ENCODE peak calls at places on chromosomes 13 and 19, in ten cellular contexts. One of them, this sample, is unnamed.

GRCh38 chr19:7541828-7542443 is 6.4 kb downstream of the PNPLA6 start:
- DNase-seq in gastrocnemius medialis: no peak
- DNase-seq in CD4-positive, alpha-beta T cell: no peak
- DNase-seq in endodermal cell: no peak
- DNase-seq in mesothelial cell of epicardium: no peak
- DNase-seq in prostate gland: no peak
- DNase-seq in uterus: no peak
- DNase-seq in IMR-90: no peak
- DNase-seq in upper lobe of left lung: no peak
- DNase-seq in MCF 10A: no peak
- DNase-seq in this sample: no peak

GRCh38 chr13:24071423-24072075 is 89.0 kb upstream of the SPATA13 start:
- DNase-seq in CD4-positive, alpha-beta T cell: no peak
- DNase-seq in prostate gland: no peak
- DNase-seq in gastrocnemius medialis: no peak
- DNase-seq in IMR-90: peak
- DNase-seq in upper lobe of left lung: no peak
- DNase-seq in endodermal cell: peak
- DNase-seq in mesothelial cell of epicardium: no peak
- DNase-seq in uterus: peak
- DNase-seq in MCF 10A: peak
- DNase-seq in this sample: no peak

GRCh38 chr13:40217675-40218074 is 448.8 kb downstream of the FOXO1 start:
- DNase-seq in IMR-90: no peak
- DNase-seq in MCF 10A: no peak
- DNase-seq in gastrocnemius medialis: no peak
- DNase-seq in prostate gland: no peak
- DNase-seq in endodermal cell: no peak
- DNase-seq in upper lobe of left lung: no peak
- DNase-seq in mesothelial cell of epicardium: no peak
- DNase-seq in CD4-positive, alpha-beta T cell: no peak
- DNase-seq in uterus: no peak
- DNase-seq in this sample: no peak

GRCh38 chr13:95106562-95106961 is 194.7 kb downstream of the ABCC4 start:
- DNase-seq in mesothelial cell of epicardium: no peak
- DNase-seq in MCF 10A: no peak
- DNase-seq in gastrocnemius medialis: no peak
- DNase-seq in endodermal cell: no peak
- DNase-seq in uterus: no peak
- DNase-seq in CD4-positive, alpha-beta T cell: no peak
- DNase-seq in IMR-90: no peak
- DNase-seq in prostate gland: no peak
- DNase-seq in upper lobe of left lung: no peak
- DNase-seq in this sample: no peak

GRCh38 chr19:10611907-10612306 is 13.4 kb upstream of the SLC44A2 start:
- DNase-seq in endodermal cell: no peak
- DNase-seq in upper lobe of left lung: no peak
- DNase-seq in uterus: no peak
- DNase-seq in CD4-positive, alpha-beta T cell: no peak
- DNase-seq in prostate gland: no peak
- DNase-seq in IMR-90: no peak
- DNase-seq in mesothelial cell of epicardium: no peak
- DNase-seq in gastrocnemius medialis: no peak
- DNase-seq in MCF 10A: no peak
- DNase-seq in this sample: no peak

GRCh38 chr19:52370341-52370710 is 603 bp downstream of the ZNF880 start:
- DNase-seq in uterus: no peak
- DNase-seq in mesothelial cell of epicardium: no peak
- DNase-seq in endodermal cell: no peak
- DNase-seq in gastrocnemius medialis: no peak
- DNase-seq in CD4-positive, alpha-beta T cell: no peak
- DNase-seq in IMR-90: no peak
- DNase-seq in upper lobe of left lung: no peak
- DNase-seq in prostate gland: no peak
- DNase-seq in MCF 10A: no peak
- DNase-seq in this sample: no peak

GRCh38 chr13:112645327-112645914 is 44.4 kb upstream of the ATP11A start:
- DNase-seq in CD4-positive, alpha-beta T cell: no peak
- DNase-seq in uterus: no peak
- DNase-seq in gastrocnemius medialis: no peak
- DNase-seq in IMR-90: no peak
- DNase-seq in endodermal cell: no peak
- DNase-seq in upper lobe of left lung: peak
- DNase-seq in prostate gland: no peak
- DNase-seq in MCF 10A: no peak
- DNase-seq in mesothelial cell of epicardium: no peak
- DNase-seq in this sample: no peak

GRCh38 chr19:48799358-48800300 is 11.2 kb downstream of the BCAT2 start:
- DNase-seq in uterus: no peak
- DNase-seq in gastrocnemius medialis: no peak
- DNase-seq in upper lobe of left lung: peak
- DNase-seq in MCF 10A: no peak
- DNase-seq in mesothelial cell of epicardium: no peak
- DNase-seq in prostate gland: no peak
- DNase-seq in CD4-positive, alpha-beta T cell: no peak
- DNase-seq in endodermal cell: no peak
- DNase-seq in IMR-90: no peak
- DNase-seq in this sample: no peak

GRCh38 chr13:32080328-32080744 is 48.8 kb downstream of the FRY start:
- DNase-seq in gastrocnemius medialis: no peak
- DNase-seq in MCF 10A: no peak
- DNase-seq in prostate gland: no peak
- DNase-seq in mesothelial cell of epicardium: no peak
- DNase-seq in endodermal cell: no peak
- DNase-seq in upper lobe of left lung: no peak
- DNase-seq in IMR-90: no peak
- DNase-seq in uterus: no peak
- DNase-seq in CD4-positive, alpha-beta T cell: no peak
- DNase-seq in this sample: no peak

GRCh38 chr13:74246398-74246975 is 112.3 kb upstream of the KLF12 start:
- DNase-seq in mesothelial cell of epicardium: no peak
- DNase-seq in CD4-positive, alpha-beta T cell: peak
- DNase-seq in gastrocnemius medialis: no peak
- DNase-seq in uterus: no peak
- DNase-seq in endodermal cell: no peak
- DNase-seq in prostate gland: no peak
- DNase-seq in IMR-90: peak
- DNase-seq in MCF 10A: no peak
- DNase-seq in upper lobe of left lung: no peak
- DNase-seq in this sample: peak

GRCh38 chr19:4386038-4386782 is 14.1 kb downstream of the SH3GL1 start:
- DNase-seq in CD4-positive, alpha-beta T cell: no peak
- DNase-seq in uterus: no peak
- DNase-seq in IMR-90: peak
- DNase-seq in MCF 10A: no peak
- DNase-seq in endodermal cell: no peak
- DNase-seq in upper lobe of left lung: no peak
- DNase-seq in gastrocnemius medialis: no peak
- DNase-seq in prostate gland: no peak
- DNase-seq in mesothelial cell of epicardium: no peak
- DNase-seq in this sample: no peak

GRCh38 chr19:39480337-39481228 is at the start of gene TIMM50:
- DNase-seq in upper lobe of left lung: peak
- DNase-seq in IMR-90: peak
- DNase-seq in uterus: peak
- DNase-seq in CD4-positive, alpha-beta T cell: peak
- DNase-seq in gastrocnemius medialis: peak
- DNase-seq in prostate gland: peak
- DNase-seq in mesothelial cell of epicardium: peak
- DNase-seq in MCF 10A: peak
- DNase-seq in endodermal cell: peak
- DNase-seq in this sample: peak

GRCh38 chr19:9966448-9966847 is 30.1 kb upstream of the OLFM2 start:
- DNase-seq in endodermal cell: peak
- DNase-seq in gastrocnemius medialis: no peak
- DNase-seq in MCF 10A: no peak
- DNase-seq in CD4-positive, alpha-beta T cell: no peak
- DNase-seq in prostate gland: no peak
- DNase-seq in upper lobe of left lung: peak
- DNase-seq in uterus: no peak
- DNase-seq in IMR-90: no peak
- DNase-seq in mesothelial cell of epicardium: no peak
- DNase-seq in this sample: no peak

GRCh38 chr19:35315883-35316282 is 13.1 kb upstream of the CD22 start:
- DNase-seq in prostate gland: no peak
- DNase-seq in mesothelial cell of epicardium: no peak
- DNase-seq in upper lobe of left lung: no peak
- DNase-seq in uterus: no peak
- DNase-seq in gastrocnemius medialis: no peak
- DNase-seq in endodermal cell: no peak
- DNase-seq in CD4-positive, alpha-beta T cell: no peak
- DNase-seq in IMR-90: no peak
- DNase-seq in MCF 10A: no peak
- DNase-seq in this sample: no peak
- TF ChIP-seq CTCF in prostate gland: no peak
- TF ChIP-seq CTCF in mesothelial cell of epicardium: no peak
- TF ChIP-seq CTCF in upper lobe of left lung: no peak
- TF ChIP-seq CTCF in uterus: no peak
- TF ChIP-seq CTCF in gastrocnemius medialis: no peak
- TF ChIP-seq CTCF in endodermal cell: no peak
- TF ChIP-seq CTCF in CD4-positive, alpha-beta T cell: no peak
- TF ChIP-seq CTCF in IMR-90: no peak
- TF ChIP-seq CTCF in MCF 10A: no peak
- TF ChIP-seq CTCF in this sample: no peak

GRCh38 chr19:29966594-29967249 is 24.7 kb downstream of the URI1 start:
- DNase-seq in IMR-90: peak
- DNase-seq in upper lobe of left lung: no peak
- DNase-seq in prostate gland: no peak
- DNase-seq in CD4-positive, alpha-beta T cell: no peak
- DNase-seq in uterus: no peak
- DNase-seq in gastrocnemius medialis: no peak
- DNase-seq in endodermal cell: no peak
- DNase-seq in MCF 10A: peak
- DNase-seq in mesothelial cell of epicardium: no peak
- DNase-seq in this sample: no peak
- TF ChIP-seq CTCF in IMR-90: peak
- TF ChIP-seq CTCF in upper lobe of left lung: no peak
- TF ChIP-seq CTCF in prostate gland: no peak
- TF ChIP-seq CTCF in CD4-positive, alpha-beta T cell: peak
- TF ChIP-seq CTCF in uterus: no peak
- TF ChIP-seq CTCF in gastrocnemius medialis: no peak
- TF ChIP-seq CTCF in endodermal cell: peak
- TF ChIP-seq CTCF in MCF 10A: peak
- TF ChIP-seq CTCF in mesothelial cell of epicardium: no peak
- TF ChIP-seq CTCF in this sample: peak

GRCh38 chr19:1813197-1813836 is 1.2 kb upstream of the ATP8B3 start:
- DNase-seq in gastrocnemius medialis: no peak
- DNase-seq in upper lobe of left lung: peak
- DNase-seq in mesothelial cell of epicardium: no peak
- DNase-seq in prostate gland: no peak
- DNase-seq in endodermal cell: no peak
- DNase-seq in uterus: peak
- DNase-seq in CD4-positive, alpha-beta T cell: no peak
- DNase-seq in MCF 10A: no peak
- DNase-seq in IMR-90: no peak
- DNase-seq in this sample: no peak
- TF ChIP-seq CTCF in gastrocnemius medialis: no peak
- TF ChIP-seq CTCF in upper lobe of left lung: no peak
- TF ChIP-seq CTCF in mesothelial cell of epicardium: no peak
- TF ChIP-seq CTCF in prostate gland: no peak
- TF ChIP-seq CTCF in endodermal cell: no peak
- TF ChIP-seq CTCF in uterus: no peak
- TF ChIP-seq CTCF in CD4-positive, alpha-beta T cell: peak
- TF ChIP-seq CTCF in MCF 10A: no peak
- TF ChIP-seq CTCF in IMR-90: no peak
- TF ChIP-seq CTCF in this sample: no peak

DNA sequence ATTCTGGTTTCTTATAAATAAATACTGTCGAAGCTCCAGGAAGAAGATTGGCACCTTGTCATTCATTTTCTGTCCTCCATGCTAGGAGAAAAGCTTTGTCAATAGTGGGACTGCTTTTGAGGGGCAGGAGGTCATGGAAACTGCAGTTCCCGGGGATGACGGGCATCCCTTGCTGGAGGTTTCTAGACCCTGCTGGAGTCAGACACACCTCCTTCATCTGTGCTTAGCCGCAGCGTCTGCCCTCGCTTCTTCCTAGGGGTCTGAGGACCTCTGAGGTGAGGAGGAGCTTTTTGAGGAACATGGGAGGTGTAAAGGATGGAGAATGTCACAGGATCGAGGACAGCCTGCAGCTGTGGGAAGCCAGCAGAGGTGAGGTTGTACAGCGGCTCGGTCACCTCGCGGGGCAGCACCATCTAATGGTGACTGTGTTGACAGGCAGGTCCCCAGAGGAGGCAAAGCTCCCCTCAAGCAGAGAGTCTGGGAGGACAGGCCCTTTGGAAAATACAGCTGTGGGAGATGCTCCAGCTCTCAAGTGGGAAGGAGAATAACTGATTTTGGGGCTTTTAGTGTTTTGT is 172.7 kb upstream of the RNF113B start:
- DNase-seq in IMR-90: no peak
- DNase-seq in mesothelial cell of epicardium: no peak
- DNase-seq in endodermal cell: peak
- DNase-seq in gastrocnemius medialis: no peak
- DNase-seq in upper lobe of left lung: peak
- DNase-seq in CD4-positive, alpha-beta T cell: no peak
- DNase-seq in MCF 10A: no peak
- DNase-seq in prostate gland: no peak
- DNase-seq in uterus: no peak
- DNase-seq in this sample: no peak
- TF ChIP-seq CTCF in IMR-90: no peak
- TF ChIP-seq CTCF in mesothelial cell of epicardium: no peak
- TF ChIP-seq CTCF in endodermal cell: peak
- TF ChIP-seq CTCF in gastrocnemius medialis: no peak
- TF ChIP-seq CTCF in upper lobe of left lung: peak
- TF ChIP-seq CTCF in CD4-positive, alpha-beta T cell: no peak
- TF ChIP-seq CTCF in MCF 10A: no peak
- TF ChIP-seq CTCF in prostate gland: no peak
- TF ChIP-seq CTCF in uterus: no peak
- TF ChIP-seq CTCF in this sample: no peak

GRCh38 chr13:99178636-99179035 is 22.0 kb upstream of the UBAC2 start:
- DNase-seq in IMR-90: no peak
- DNase-seq in CD4-positive, alpha-beta T cell: no peak
- DNase-seq in mesothelial cell of epicardium: no peak
- DNase-seq in gastrocnemius medialis: peak
- DNase-seq in prostate gland: no peak
- DNase-seq in MCF 10A: no peak
- DNase-seq in endodermal cell: no peak
- DNase-seq in upper lobe of left lung: no peak
- DNase-seq in uterus: no peak
- DNase-seq in this sample: no peak
- TF ChIP-seq CTCF in IMR-90: no peak
- TF ChIP-seq CTCF in CD4-positive, alpha-beta T cell: no peak
- TF ChIP-seq CTCF in mesothelial cell of epicardium: no peak
- TF ChIP-seq CTCF in gastrocnemius medialis: no peak
- TF ChIP-seq CTCF in prostate gland: no peak
- TF ChIP-seq CTCF in MCF 10A: no peak
- TF ChIP-seq CTCF in endodermal cell: no peak
- TF ChIP-seq CTCF in upper lobe of left lung: no peak
- TF ChIP-seq CTCF in uterus: no peak
- TF ChIP-seq CTCF in this sample: no peak

This sample was measured in natural killer cell.